ENCODE peak calls at places on chromosomes 6 and 20, in ten cellular contexts. O, L, G, Q, M, U, K, R, X and V are unnamed samples. For H3K36me3, the result is how much of the 10 kb centered on the place peaks cover.

GRCh38 chr6:117930645-117931044 is 23.6 kb downstream of the SLC35F1 start:
- DNase-seq in O (no peak), L (no peak), G (no peak), Q (no peak), M (no peak), U (no peak), K (no peak), R (no peak), X (no peak), V (no peak)

GRCh38 chr6:161141173-161141572 is 132.7 kb downstream of the AGPAT4 start:
- DNase-seq in O (peak), L (no peak), G (no peak), Q (no peak), M (no peak), U (no peak), K (no peak), R (no peak), X (no peak), V (no peak)

GRCh38 chr6:146315321-146316254 is 228.0 kb upstream of the RAB32 start:
- DNase-seq in O (no peak), L (no peak), G (no peak), Q (no peak), M (no peak), U (no peak), K (no peak), R (no peak), X (no peak), V (no peak)

GRCh38 chr6:81696505-81696904 is 56.0 kb downstream of the TENT5A start:
- DNase-seq in O (no peak), L (no peak), G (no peak), Q (no peak), M (no peak), U (no peak), K (no peak), R (no peak), X (peak), V (no peak)

GRCh38 chr6:16570221-16570553 is 191.1 kb downstream of the ATXN1 start:
- DNase-seq in O (no peak), L (no peak), G (no peak), Q (no peak), M (no peak), U (no peak), K (no peak), R (no peak), X (no peak), V (no peak)

GRCh38 chr6:117265425-117266266 is at the start of gene VGLL2:
- DNase-seq in O (peak), L (peak), G (no peak), Q (peak), M (no peak), U (peak), K (no peak), R (no peak), X (no peak), V (no peak)

GRCh38 chr6:130046711-130047439 is 28.5 kb downstream of the L3MBTL3 start:
- DNase-seq in O (no peak), L (no peak), G (no peak), Q (no peak), M (no peak), U (no peak), K (no peak), R (no peak), X (no peak), V (no peak)

GRCh38 chr20:41655966-41656685 is 37.9 kb upstream of the CHD6 start:
- DNase-seq in O (no peak), L (no peak), G (no peak), Q (no peak), M (no peak), U (no peak), K (no peak), R (no peak), X (no peak), V (no peak)

GRCh38 chr6:43627008-43627825 is 1.8 kb downstream of the GTPBP2 start:
- DNase-seq in O (peak), L (peak), G (peak), Q (peak), M (no peak), U (no peak), K (no peak), R (peak), X (peak), V (no peak)

GRCh38 chr6:40719671-40720374 is 132.7 kb upstream of the LRFN2 start:
- DNase-seq in O (no peak), L (no peak), G (no peak), Q (no peak), M (peak), U (no peak), K (no peak), R (no peak), X (no peak), V (no peak)

GRCh38 chr6:157877573-157878011 is 54.5 kb downstream of the SNX9 start:
- DNase-seq in O (no peak), L (no peak), G (no peak), Q (no peak), M (no peak), U (no peak), K (no peak), R (no peak), X (no peak), V (no peak)

GRCh38 chr20:4162766-4163165 is 147.4 kb upstream of the RNF24 start:
- DNase-seq in O (no peak), L (no peak), G (no peak), Q (no peak), M (no peak), U (no peak), K (no peak), R (no peak), X (no peak), V (no peak)

GRCh38 chr20:32611286-32611685 is 26.2 kb upstream of the NOL4L start:
- DNase-seq in O (no peak), L (no peak), G (no peak), Q (no peak), M (no peak), U (no peak), K (no peak), R (no peak), X (no peak), V (no peak)

GRCh38 chr6:125009578-125009977 is 47.3 kb downstream of the RNF217 start:
- DNase-seq in O (no peak), L (no peak), G (no peak), Q (no peak), M (no peak), U (no peak), K (no peak), R (no peak), X (no peak), V (no peak)

GRCh38 chr6:27049863-27050781 is 197.4 kb upstream of the PRSS16 start:
- DNase-seq in O (no peak), L (no peak), G (peak), Q (peak), M (no peak), U (no peak), K (no peak), R (no peak), X (no peak), V (no peak)

GRCh38 chr6:36160147-36160760 is 29.9 kb downstream of the MAPK13 start:
- DNase-seq in O (no peak), L (no peak), G (no peak), Q (no peak), M (no peak), U (no peak), K (no peak), R (no peak), X (no peak), V (no peak)

GRCh38 chr20:325889-326644 is 715 bp downstream of the SOX12 start:
- DNase-seq in O (no peak), L (peak), G (peak), Q (peak), M (peak), U (peak), K (no peak), R (no peak), X (peak), V (peak)

GRCh38 chr6:2378891-2379652 is 133.7 kb upstream of the GMDS start:
- DNase-seq in O (no peak), L (no peak), G (no peak), Q (peak), M (peak), U (no peak), K (no peak), R (no peak), X (peak), V (no peak)

GRCh38 chr6:169777896-169778295 is 26.5 kb downstream of the ERMARD start:
- DNase-seq in O (no peak), L (no peak), G (no peak), Q (no peak), M (no peak), U (no peak), K (no peak), R (no peak), X (no peak), V (no peak)

GRCh38 chr6:16739329-16739801 is 21.9 kb downstream of the ATXN1 start:
- DNase-seq in O (no peak), L (peak), G (peak), Q (peak), M (no peak), U (no peak), K (no peak), R (no peak), X (no peak), V (no peak)

GRCh38 chr20:19706463-19706862 is 51.6 kb upstream of the RIN2 start:
- DNase-seq in O (no peak), L (no peak), G (no peak), Q (no peak), M (peak), U (no peak), K (no peak), R (no peak), X (no peak), V (no peak)

GRCh38 chr6:72217626-72218025 is 331.3 kb downstream of the RIMS1 start:
- DNase-seq in O (no peak), L (no peak), G (no peak), Q (no peak), M (no peak), U (no peak), K (no peak), R (no peak), X (no peak), V (no peak)

GRCh38 chr6:157693867-157694266 is 129.2 kb upstream of the SNX9 start:
- DNase-seq in O (no peak), L (no peak), G (no peak), Q (no peak), M (no peak), U (no peak), K (no peak), R (no peak), X (peak), V (no peak)

GRCh38 chr6:145836170-145836569 is 21.6 kb upstream of the FBXO30 start:
- DNase-seq in O (no peak), L (no peak), G (no peak), Q (peak), M (no peak), U (no peak), K (no peak), R (no peak), X (peak), V (no peak)

GRCh38 chr6:100176321-100176950 is 182.4 kb upstream of the MCHR2 start:
- DNase-seq in O (no peak), L (no peak), G (no peak), Q (peak), M (peak), U (no peak), K (no peak), R (no peak), X (peak), V (no peak)

GRCh38 chr6:50047026-50047425 is 2.7 kb downstream of the DEFB112 start:
- DNase-seq in O (no peak), L (no peak), G (no peak), Q (no peak), M (no peak), U (no peak), K (no peak), R (no peak), X (no peak), V (no peak)

GRCh38 chr20:4835244-4836177 is 113.8 kb downstream of the PRND start:
- DNase-seq in O (no peak), L (peak), G (no peak), Q (no peak), M (no peak), U (no peak), K (no peak), R (peak), X (no peak), V (no peak)

GRCh38 chr20:17967595-17968365 is 814 bp downstream of the SNX5 start:
- DNase-seq in O (no peak), L (no peak), G (peak), Q (peak), M (peak), U (no peak), K (peak), R (no peak), X (peak), V (peak)

GRCh38 chr6:127855542-127856159 is 45.2 kb downstream of the THEMIS start:
- DNase-seq in O (no peak), L (no peak), G (no peak), Q (no peak), M (no peak), U (no peak), K (peak), R (no peak), X (peak), V (peak)

GRCh38 chr20:48763183-48764030 is 64.4 kb downstream of the PREX1 start:
- DNase-seq in O (no peak), L (no peak), G (no peak), Q (no peak), M (no peak), U (no peak), K (no peak), R (no peak), X (no peak), V (no peak)

GRCh38 chr20:48759631-48760245 is 68.1 kb downstream of the PREX1 start:
- DNase-seq in O (no peak), L (no peak), G (no peak), Q (no peak), M (peak), U (no peak), K (no peak), R (no peak), X (no peak), V (no peak)

GRCh38 chr20:48761023-48761785 is 66.6 kb downstream of the PREX1 start:
- DNase-seq in O (no peak), L (no peak), G (no peak), Q (no peak), M (peak), U (peak), K (peak), R (peak), X (no peak), V (no peak)

GRCh38 chr20:48760403-48760889 is 67.4 kb downstream of the PREX1 start:
- DNase-seq in O (no peak), L (no peak), G (no peak), Q (peak), M (peak), U (no peak), K (peak), R (no peak), X (peak), V (peak)

GRCh38 chr20:48761914-48762313 is 65.9 kb downstream of the PREX1 start:
- DNase-seq in O (no peak), L (no peak), G (no peak), Q (no peak), M (no peak), U (no peak), K (no peak), R (no peak), X (no peak), V (no peak)
- H3K27ac ChIP-seq in O (peak), L (no peak), G (no peak), Q (no peak), M (peak), U (peak), K (peak), R (peak), X (no peak), V (peak)

DNA sequence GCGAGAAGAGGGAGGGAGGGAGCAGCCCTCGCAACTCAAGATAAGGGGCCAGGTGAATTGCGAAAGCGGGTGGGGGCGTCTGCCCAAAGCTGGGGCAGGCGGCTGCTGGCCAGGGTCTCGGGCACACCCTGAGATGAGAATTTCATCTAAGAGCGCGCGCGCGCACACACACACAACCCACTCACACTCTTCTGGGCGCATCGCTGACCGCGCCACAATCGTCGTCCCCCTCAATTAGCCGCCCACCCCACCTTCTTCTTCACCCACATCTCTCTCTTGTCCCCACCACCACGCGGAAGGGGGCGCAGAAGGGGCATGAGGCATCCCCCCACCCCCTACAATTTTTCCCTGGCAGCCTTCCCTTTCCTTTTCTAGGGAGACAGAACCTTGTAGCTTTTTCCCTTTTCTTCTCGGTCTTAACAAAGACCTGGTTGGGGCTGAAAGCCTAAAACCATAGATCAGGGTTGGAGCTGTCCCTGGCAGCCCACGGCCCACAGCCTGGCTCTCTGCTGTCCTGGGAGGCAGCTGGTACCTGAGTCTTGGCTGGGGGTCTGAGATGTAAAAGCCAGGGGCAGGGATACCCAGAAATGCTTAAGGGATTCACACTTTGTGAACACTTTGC is 737 bp upstream of the PTPRT start:
- DNase-seq in O (no peak), L (no peak), G (no peak), Q (no peak), M (no peak), U (no peak), K (no peak), R (no peak), X (no peak), V (no peak)
- H3K36me3 ChIP-seq in O (under half), L (under half), G (under half), Q (under half), M (under half), U (under half), K (under half), R (under half), X (under half), V (under half)

GRCh38 chr6:168156742-168157265 is 77.8 kb upstream of the FRMD1 start:
- DNase-seq in O (peak), L (no peak), G (no peak), Q (no peak), M (no peak), U (no peak), K (no peak), R (no peak), X (no peak), V (no peak)

GRCh38 chr6:168158980-168159349 is 80.0 kb upstream of the FRMD1 start:
- DNase-seq in O (peak), L (no peak), G (no peak), Q (no peak), M (no peak), U (no peak), K (no peak), R (no peak), X (no peak), V (no peak)

GRCh38 chr6:168155821-168156741 is 77.1 kb upstream of the FRMD1 start:
- DNase-seq in O (peak), L (no peak), G (no peak), Q (no peak), M (no peak), U (no peak), K (no peak), R (no peak), X (no peak), V (no peak)

GRCh38 chr6:168158280-168158979 is 79.4 kb upstream of the FRMD1 start:
- DNase-seq in O (peak), L (no peak), G (peak), Q (no peak), M (no peak), U (no peak), K (no peak), R (no peak), X (no peak), V (no peak)

GRCh38 chr6:168157272-168158007 is 78.4 kb upstream of the FRMD1 start:
- DNase-seq in O (peak), L (no peak), G (peak), Q (peak), M (no peak), U (no peak), K (no peak), R (no peak), X (peak), V (no peak)
- H3K27ac ChIP-seq in O (peak), L (no peak), G (peak), Q (no peak), M (no peak), U (no peak), K (no peak), R (no peak), X (no peak), V (no peak)

DNA sequence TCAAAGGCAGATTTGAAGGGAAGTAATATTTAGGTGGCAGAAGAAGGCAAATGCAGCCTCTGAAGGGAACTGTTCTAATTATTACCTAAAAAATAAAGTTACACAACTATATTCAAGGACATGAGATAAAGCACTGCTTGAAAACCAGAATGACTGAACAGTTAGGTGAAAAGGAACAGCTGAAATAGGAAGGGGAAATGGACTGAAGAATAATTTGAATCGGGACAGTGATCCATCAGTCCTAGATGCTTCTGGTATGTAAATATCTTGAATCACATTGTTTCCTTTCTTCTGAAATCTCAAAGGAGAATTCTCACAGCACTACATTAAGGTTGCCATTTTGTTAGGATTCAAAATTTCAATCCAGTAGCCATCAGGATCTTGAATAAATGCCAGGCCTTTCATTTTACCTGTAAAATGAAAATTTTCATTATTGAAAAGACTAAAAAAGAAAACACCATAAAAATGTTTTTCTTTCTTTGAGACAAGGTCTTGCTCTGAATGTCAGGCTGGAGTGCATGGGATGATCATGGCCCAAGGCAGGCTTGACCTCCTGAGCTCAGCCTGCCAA is 25.9 kb downstream of the GLO1 start:
- DNase-seq in O (no peak), L (no peak), G (no peak), Q (no peak), M (no peak), U (no peak), K (no peak), R (no peak), X (no peak), V (no peak)
- H3K36me3 ChIP-seq in O (under half), L (under half), G (under half), Q (under half), M (half or more), U (under half), K (under half), R (half or more), X (under half), V (half or more)

DNA sequence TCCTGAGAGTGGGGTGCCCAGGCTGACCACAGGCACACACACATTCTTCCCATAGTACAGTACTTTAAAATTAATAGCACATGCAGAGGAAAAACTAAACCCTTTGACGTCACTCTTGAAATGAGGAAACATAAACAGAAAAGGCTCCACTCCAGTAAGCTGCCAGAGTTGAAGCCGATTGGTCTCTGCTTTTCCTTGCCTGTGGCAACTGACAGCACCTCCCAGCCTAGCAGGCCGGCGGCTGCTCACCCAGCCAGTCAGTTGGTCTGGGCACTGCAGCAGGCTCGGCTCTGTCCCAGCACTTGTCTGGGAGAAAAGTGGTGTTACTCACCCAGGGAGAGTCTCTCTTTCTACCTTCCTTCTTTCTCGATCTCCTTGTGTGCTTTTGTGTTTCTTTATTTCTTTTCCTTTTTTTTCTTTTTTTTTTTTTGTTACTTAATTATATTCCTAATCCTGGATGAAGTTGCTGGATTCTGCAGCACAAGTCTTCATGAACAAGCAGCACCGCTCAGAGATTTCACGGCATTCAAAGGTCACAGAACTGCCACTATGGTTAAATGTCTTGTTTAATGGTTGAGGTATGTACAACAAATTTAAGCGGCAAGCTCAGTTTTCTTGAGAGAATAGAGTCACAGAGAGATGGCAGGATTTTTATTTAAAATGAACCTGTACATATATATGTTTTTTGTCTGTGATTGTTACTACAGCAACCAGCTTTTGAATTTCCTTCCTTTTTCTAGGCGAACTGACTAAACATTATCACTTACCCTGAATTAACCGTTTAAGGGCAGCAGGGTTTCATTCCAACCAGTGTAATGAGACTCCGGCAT is at the start of gene PDE7B:
- DNase-seq in O (no peak), L (peak), G (peak), Q (peak), M (peak), U (peak), K (peak), R (peak), X (peak), V (peak)
- H3K27ac ChIP-seq in O (peak), L (peak), G (peak), Q (no peak), M (no peak), U (peak), K (peak), R (peak), X (no peak), V (peak)

GRCh38 chr6:37480951-37481597 is 18.6 kb downstream of the CCDC167 start:
- DNase-seq in O (no peak), L (no peak), G (no peak), Q (no peak), M (no peak), U (no peak), K (no peak), R (no peak), X (no peak), V (no peak)
- H3K36me3 ChIP-seq in O (under half), L (under half), G (under half), Q (under half), M (half or more), U (under half), K (under half), R (half or more), X (under half), V (half or more)